ENCODE peak calls at places on chromosomes 6 and 20, in nine cellular contexts. S, C, V, Z, H, T, R, F and G are unnamed samples.
A peak's percentile ranks its signal among the peaks of the same experiment; 100 is the strongest.

GRCh38 chr6:155050311-155050710 is 55.2 kb downstream of the TIAM2 start:
- DNase-seq in S (peak; percentile 63), C (no peak), V (no peak), Z (no peak), H (no peak), T (no peak), R (no peak), F (no peak), G (no peak)

GRCh38 chr20:32421290-32421689 is 63.2 kb downstream of the ASXL1 start:
- DNase-seq in S (no peak), C (no peak), V (no peak), Z (no peak), H (no peak), T (no peak), R (no peak), F (no peak), G (no peak)

GRCh38 chr6:139710578-139710977 is 336.1 kb upstream of the CITED2 start:
- DNase-seq in S (no peak), C (no peak), V (no peak), Z (no peak), H (no peak), T (no peak), R (no peak), F (no peak), G (no peak)

GRCh38 chr20:24522452-24523330 is 53.3 kb downstream of the SYNDIG1 start:
- DNase-seq in S (no peak), C (no peak), V (no peak), Z (no peak), H (no peak), T (no peak), R (no peak), F (no peak), G (no peak)

GRCh38 chr6:56714982-56715456 is 72.3 kb upstream of the DST start:
- DNase-seq in S (no peak), C (no peak), V (no peak), Z (no peak), H (no peak), T (no peak), R (peak; percentile 91), F (peak; percentile 68), G (no peak)

GRCh38 chr20:9261781-9262180 is 192.9 kb downstream of the PLCB4 start:
- DNase-seq in S (no peak), C (no peak), V (no peak), Z (no peak), H (no peak), T (no peak), R (peak; percentile 19), F (no peak), G (no peak)

GRCh38 chr6:63236398-63236817 is 25.1 kb downstream of the FKBP1C start:
- DNase-seq in S (no peak), C (no peak), V (no peak), Z (no peak), H (no peak), T (no peak), R (no peak), F (no peak), G (no peak)

GRCh38 chr6:70668499-70668812 is 773 bp downstream of the SMAP1 start:
- DNase-seq in S (no peak), C (no peak), V (no peak), Z (no peak), H (no peak), T (no peak), R (peak; percentile 50), F (no peak), G (no peak)

GRCh38 chr6:30682181-30683117 is 4.0 kb downstream of the PPP1R18 start:
- DNase-seq in S (peak; percentile 81), C (peak; percentile 33), V (peak; percentile 72), Z (peak; percentile 94), H (peak; percentile 93), T (peak; percentile 99), R (peak; percentile 68), F (peak; percentile 55), G (no peak)

GRCh38 chr6:170553686-170554085 is 483 bp upstream of the TBP start:
- DNase-seq in S (peak; percentile 23), C (no peak), V (peak; percentile 32), Z (no peak), H (no peak), T (no peak), R (no peak), F (no peak), G (no peak)

GRCh38 chr6:24064106-24064505 is 61.9 kb upstream of the NRSN1 start:
- DNase-seq in S (no peak), C (peak; percentile 10), V (no peak), Z (no peak), H (no peak), T (no peak), R (peak; percentile 44), F (peak; percentile 18), G (peak; percentile 13)
- TF ChIP-seq CTCF in S (peak; percentile 59), C (peak; percentile 47), V (no peak), Z (no peak), H (no peak), T (no peak), R (peak; percentile 46), F (peak; percentile 43), G (peak; percentile 72)

GRCh38 chr6:27810768-27811298 is 101.4 kb downstream of the OR2B2 start:
- DNase-seq in S (no peak), C (no peak), V (no peak), Z (no peak), H (no peak), T (no peak), R (no peak), F (no peak), G (no peak)

GRCh38 chr6:27814665-27815424 is 97.4 kb downstream of the OR2B2 start:
- DNase-seq in S (peak; percentile 75), C (peak; percentile 66), V (peak; percentile 79), Z (peak; percentile 86), H (no peak), T (peak; percentile 83), R (peak; percentile 93), F (peak; percentile 93), G (peak; percentile 55)

GRCh38 chr6:27811383-27811782 is 100.8 kb downstream of the OR2B2 start:
- DNase-seq in S (no peak), C (no peak), V (no peak), Z (no peak), H (no peak), T (no peak), R (no peak), F (no peak), G (no peak)

GRCh38 chr6:27812078-27812804 is 100.0 kb downstream of the OR2B2 start:
- DNase-seq in S (no peak), C (no peak), V (no peak), Z (no peak), H (no peak), T (no peak), R (no peak), F (no peak), G (no peak)

DNA sequence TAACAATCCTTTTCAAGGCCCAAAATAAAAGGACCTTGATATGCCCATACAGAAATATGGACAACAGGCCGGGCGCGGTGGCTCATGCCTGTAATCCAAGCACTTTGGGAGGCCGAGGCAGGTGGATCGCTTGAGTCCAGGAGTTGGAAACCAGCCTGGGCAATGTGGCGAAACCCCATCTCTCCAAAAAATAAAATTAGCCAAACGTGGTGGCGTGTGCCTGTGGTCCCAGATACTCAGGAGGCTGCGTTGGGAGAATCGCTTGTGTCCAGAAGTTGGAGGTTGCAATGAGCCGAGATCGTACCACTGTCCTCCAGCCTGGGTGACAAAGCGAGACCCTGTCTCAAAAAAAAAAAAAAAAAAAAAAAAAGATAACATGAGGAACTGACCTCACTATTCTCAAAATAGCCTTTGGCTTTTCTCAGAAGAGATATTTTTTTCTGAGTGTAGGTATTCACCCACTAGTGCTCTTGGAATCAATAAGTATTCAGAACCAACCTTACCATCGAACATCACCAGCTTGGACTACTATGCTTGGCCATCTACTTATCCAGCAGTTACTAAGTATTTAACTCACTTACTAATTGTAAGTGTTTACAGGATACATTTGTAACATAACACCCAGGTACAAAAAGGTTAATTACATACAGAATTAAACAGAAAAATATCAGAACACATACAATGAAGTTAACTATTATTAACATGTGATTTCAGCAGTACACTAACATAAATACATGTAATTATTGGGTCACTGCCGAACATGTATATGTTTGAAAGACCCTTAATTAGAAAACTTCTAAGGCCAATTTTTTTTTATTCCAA is 99.2 kb downstream of the OR2B2 start:
- DNase-seq in S (no peak), C (no peak), V (no peak), Z (no peak), H (no peak), T (no peak), R (no peak), F (no peak), G (no peak)
- TF ChIP-seq CTCF in S (no peak), C (no peak), V (no peak), Z (no peak), H (no peak), T (no peak), R (no peak), F (no peak), G (no peak)

GRCh38 chr6:26296556-26296856 is 68.5 kb upstream of the BTN3A2 start:
- DNase-seq in S (no peak), C (no peak), V (no peak), Z (no peak), H (no peak), T (no peak), R (no peak), F (no peak), G (no peak)
- TF ChIP-seq CTCF in S (no peak), C (no peak), V (no peak), Z (no peak), H (no peak), T (no peak), R (no peak), F (no peak), G (no peak)

GRCh38 chr20:3671986-3672863 is 9.0 kb upstream of the GFRA4 start:
- DNase-seq in S (no peak), C (no peak), V (no peak), Z (no peak), H (no peak), T (no peak), R (no peak), F (no peak), G (no peak)

GRCh38 chr20:3669710-3670367 is 6.6 kb upstream of the GFRA4 start:
- DNase-seq in S (no peak), C (no peak), V (no peak), Z (no peak), H (no peak), T (no peak), R (no peak), F (no peak), G (no peak)

GRCh38 chr20:3672864-3673550 is 8.8 kb downstream of the ADAM33 start:
- DNase-seq in S (no peak), C (no peak), V (no peak), Z (no peak), H (no peak), T (no peak), R (no peak), F (no peak), G (no peak)

GRCh38 chr20:3670945-3671344 is 7.7 kb upstream of the GFRA4 start:
- DNase-seq in S (no peak), C (no peak), V (no peak), Z (no peak), H (no peak), T (no peak), R (no peak), F (no peak), G (no peak)

DNA sequence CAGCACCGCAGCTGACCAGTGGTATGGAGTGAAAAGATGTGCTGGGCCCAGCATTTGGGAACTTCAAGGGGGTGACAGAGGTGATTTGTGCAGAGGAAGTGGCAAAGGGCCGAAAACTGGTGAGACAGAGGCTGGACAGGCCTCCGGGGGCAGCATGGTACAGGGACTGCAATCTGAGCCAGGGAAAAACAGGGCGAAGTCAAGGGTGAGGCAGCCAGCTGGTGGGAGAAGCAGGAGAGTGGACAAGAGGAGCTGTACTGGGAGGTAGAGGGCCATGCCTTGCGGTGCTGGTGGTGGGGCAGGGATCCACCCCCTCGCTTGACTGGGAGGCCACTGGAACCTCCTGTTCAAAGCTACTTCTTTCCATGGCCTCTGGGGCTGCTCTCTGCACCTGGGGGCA is 7.3 kb upstream of the GFRA4 start:
- DNase-seq in S (no peak), C (peak; percentile 43), V (no peak), Z (no peak), H (no peak), T (no peak), R (no peak), F (no peak), G (no peak)
- TF ChIP-seq CTCF in S (no peak), C (peak; percentile 23), V (no peak), Z (no peak), H (no peak), T (no peak), R (no peak), F (no peak), G (peak; percentile 24)